ENCODE peak calls at places on chromosomes 4 and X, in four cellular contexts. V is HepG2, C is H1, R is GM12878. U is an unnamed sample.

GRCh38 chr4:13966241-13967195 is 339.0 kb upstream of the BOD1L1 start:
- DNase-seq in C (no peak), V (no peak), R (no peak), U (no peak)

GRCh38 chr4:121094297-121094966 is 22.1 kb upstream of the NDNF start:
- DNase-seq in V (no peak), C (no peak), R (no peak), U (no peak)

GRCh38 chrX:65407157-65407626 is 127.4 kb downstream of the LAS1L start:
- DNase-seq in V (no peak), C (peak), R (no peak), U (no peak)

GRCh38 chr4:7754565-7755262 is 184.9 kb downstream of the AFAP1 start:
- DNase-seq in V (no peak), C (no peak), R (no peak), U (peak)

GRCh38 chrX:30309139-30309571 is at the start of gene NR0B1:
- DNase-seq in C (peak), R (no peak), V (no peak), U (no peak)

GRCh38 chr4:8038702-8039251 is 99.1 kb upstream of the AFAP1 start:
- DNase-seq in R (no peak), C (no peak), V (no peak), U (no peak)

GRCh38 chr4:14301993-14302392 is 674.5 kb upstream of the BOD1L1 start:
- DNase-seq in R (no peak), V (no peak), C (no peak), U (no peak)

GRCh38 chr4:39976945-39977488 is 694 bp downstream of the PDS5A start:
- DNase-seq in R (no peak), V (no peak), C (no peak), U (no peak)

GRCh38 chr4:628346-628745 is 3.0 kb downstream of the PDE6B start:
- DNase-seq in V (no peak), R (no peak), C (no peak), U (no peak)

GRCh38 chr4:1939664-1940509 is 68.7 kb downstream of the NSD2 start:
- DNase-seq in R (no peak), C (no peak), V (peak), U (no peak)
- TF ChIP-seq BRCA1 in R (no peak), C (no peak), V (no peak), U (no peak)

GRCh38 chr4:86957214-86957613 is 22.4 kb downstream of the AFF1 start:
- DNase-seq in R (peak), V (no peak), C (no peak), U (no peak)
- TF ChIP-seq BRCA1 in R (no peak), V (no peak), C (no peak), U (no peak)

GRCh38 chr4:109730294-109731051 is 603 bp upstream of the PLA2G12A start:
- DNase-seq in C (peak), V (no peak), R (peak), U (peak)
- TF ChIP-seq BRCA1 in C (no peak), V (no peak), R (no peak), U (no peak)

GRCh38 chr4:20284990-20285389 is 33.3 kb downstream of the SLIT2 start:
- DNase-seq in V (no peak), R (no peak), C (no peak), U (peak)
- TF ChIP-seq BRCA1 in V (no peak), R (no peak), C (no peak), U (no peak)

GRCh38 chr4:168383510-168383909 is 65.0 kb upstream of the DDX60 start:
- DNase-seq in V (no peak), C (no peak), R (peak), U (no peak)
- TF ChIP-seq BRCA1 in V (no peak), C (no peak), R (no peak), U (no peak)